ENCODE peak calls at places on chromosomes 16 and 17, in eight cellular contexts. T is WERI-Rb-1, U is prostate gland, V is heart left ventricle, R is aorta, J is hepatocyte, Z is body of pancreas, N is heart right ventricle. E is an unnamed sample.

GRCh38 chr17:81028506-81028858 is 6.5 kb upstream of the BAIAP2 start:
- DNase-seq in T (no peak), U (no peak), V (no peak), R (no peak), J (peak; percentile 5), Z (no peak), N (no peak), E (no peak)

GRCh38 chr17:47993964-47994363 is 23.1 kb downstream of the CDK5RAP3 start:
- DNase-seq in T (no peak), U (no peak), V (no peak), R (no peak), J (no peak), Z (peak; percentile 64), N (no peak), E (no peak)

GRCh38 chr17:67258836-67259468 is 14.0 kb upstream of the HELZ start:
- DNase-seq in T (no peak), U (no peak), V (no peak), R (no peak), J (no peak), Z (no peak), N (no peak), E (no peak)

GRCh38 chr16:88394426-88394825 is 11.7 kb downstream of the ZNF469 start:
- DNase-seq in T (no peak), U (no peak), V (no peak), R (no peak), J (no peak), Z (no peak), N (no peak), E (no peak)

GRCh38 chr16:81620796-81621195 is 158.3 kb upstream of the PLCG2 start:
- DNase-seq in T (no peak), U (no peak), V (no peak), R (no peak), J (no peak), Z (no peak), N (no peak), E (no peak)

GRCh38 chr17:78920528-78920927 is 4.7 kb downstream of the TIMP2 start:
- DNase-seq in T (no peak), U (no peak), V (no peak), R (no peak), J (no peak), Z (no peak), N (no peak), E (no peak)

GRCh38 chr16:85838876-85839585 is 39.5 kb downstream of the COX4I1 start:
- DNase-seq in T (no peak), U (no peak), V (no peak), R (peak; percentile 58), J (no peak), Z (no peak), N (no peak), E (no peak)

GRCh38 chr16:31331141-31331764 is 23.7 kb upstream of the ITGAX start:
- DNase-seq in T (no peak), U (no peak), V (no peak), R (no peak), J (no peak), Z (no peak), N (no peak), E (no peak)

GRCh38 chr17:7138800-7139381 is 24.3 kb upstream of the ASGR2 start:
- DNase-seq in T (no peak), U (no peak), V (no peak), R (no peak), J (no peak), Z (no peak), N (no peak), E (no peak)

GRCh38 chr17:30831257-30831656 is 509 bp upstream of the ATAD5 start:
- DNase-seq in T (no peak), U (no peak), V (no peak), R (no peak), J (peak; percentile 10), Z (no peak), N (no peak), E (no peak)

GRCh38 chr16:82263456-82264159 is 93.6 kb upstream of the MPHOSPH6 start:
- DNase-seq in T (peak; percentile 24), U (peak; percentile 69), V (peak; percentile 43), R (no peak), J (peak; percentile 77), Z (peak; percentile 55), N (peak; percentile 58), E (peak; percentile 9)

GRCh38 chr17:692116-692515 is 22.5 kb downstream of the VPS53 start:
- DNase-seq in T (no peak), U (no peak), V (no peak), R (no peak), J (no peak), Z (no peak), N (no peak), E (no peak)

GRCh38 chr16:4093495-4094137 is 22.6 kb downstream of the ADCY9 start:
- DNase-seq in T (no peak), U (no peak), V (no peak), R (peak; percentile 87), J (no peak), Z (no peak), N (peak; percentile 38), E (no peak)

GRCh38 chr16:57764341-57765159 is 29.0 kb downstream of the KATNB1 start:
- DNase-seq in T (peak; percentile 56), U (no peak), V (no peak), R (no peak), J (peak; percentile 62), Z (no peak), N (no peak), E (no peak)

GRCh38 chr17:35947156-35947585 is 3.7 kb upstream of the LYZL6 start:
- DNase-seq in T (peak; percentile 70), U (no peak), V (peak; percentile 19), R (no peak), J (peak; percentile 76), Z (peak; percentile 52), N (peak; percentile 32), E (no peak)

GRCh38 chr16:30948087-30948955 is 547 bp upstream of the ORAI3 start:
- DNase-seq in T (peak; percentile 86), U (peak; percentile 90), V (peak; percentile 88), R (peak; percentile 94), J (peak; percentile 99), Z (peak; percentile 93), N (peak; percentile 92), E (no peak)

GRCh38 chr16:22120440-22120839 is 28.1 kb downstream of the VWA3A start:
- DNase-seq in T (no peak), U (no peak), V (no peak), R (no peak), J (no peak), Z (no peak), N (no peak), E (no peak)

GRCh38 chr16:56547120-56547948 is 17.5 kb upstream of the MT4 start:
- DNase-seq in T (no peak), U (peak; percentile 24), V (no peak), R (no peak), J (peak; percentile 10), Z (no peak), N (no peak), E (peak; percentile 88)

GRCh38 chr17:15946611-15947120 is 1.7 kb downstream of the ADORA2B start:
- DNase-seq in T (no peak), U (no peak), V (no peak), R (peak; percentile 42), J (no peak), Z (no peak), N (no peak), E (no peak)

GRCh38 chr16:65667013-65667578 is 545.2 kb upstream of the CDH11 start:
- DNase-seq in T (peak; percentile 49), U (no peak), V (no peak), R (no peak), J (peak; percentile 50), Z (no peak), N (no peak), E (no peak)

GRCh38 chr16:79369796-79370195 is 230.7 kb downstream of the MAF start:
- DNase-seq in T (no peak), U (no peak), V (no peak), R (no peak), J (no peak), Z (no peak), N (no peak), E (no peak)

GRCh38 chr17:30554839-30555751 is 77.9 kb downstream of the GOSR1 start:
- DNase-seq in T (peak; percentile 27), U (no peak), V (no peak), R (peak; percentile 73), J (no peak), Z (no peak), N (no peak), E (no peak)

GRCh38 chr17:74465378-74466110 is 890 bp upstream of the CD300A start:
- DNase-seq in T (no peak), U (no peak), V (no peak), R (no peak), J (no peak), Z (no peak), N (no peak), E (no peak)
- H3K27ac ChIP-seq in T (no peak overlapping the region), U (no peak overlapping the region), V (peak overlapping the region; percentile 52), R (no peak overlapping the region), J (no peak overlapping the region), Z (no peak overlapping the region), N (no peak overlapping the region), E (no peak overlapping the region)

DNA sequence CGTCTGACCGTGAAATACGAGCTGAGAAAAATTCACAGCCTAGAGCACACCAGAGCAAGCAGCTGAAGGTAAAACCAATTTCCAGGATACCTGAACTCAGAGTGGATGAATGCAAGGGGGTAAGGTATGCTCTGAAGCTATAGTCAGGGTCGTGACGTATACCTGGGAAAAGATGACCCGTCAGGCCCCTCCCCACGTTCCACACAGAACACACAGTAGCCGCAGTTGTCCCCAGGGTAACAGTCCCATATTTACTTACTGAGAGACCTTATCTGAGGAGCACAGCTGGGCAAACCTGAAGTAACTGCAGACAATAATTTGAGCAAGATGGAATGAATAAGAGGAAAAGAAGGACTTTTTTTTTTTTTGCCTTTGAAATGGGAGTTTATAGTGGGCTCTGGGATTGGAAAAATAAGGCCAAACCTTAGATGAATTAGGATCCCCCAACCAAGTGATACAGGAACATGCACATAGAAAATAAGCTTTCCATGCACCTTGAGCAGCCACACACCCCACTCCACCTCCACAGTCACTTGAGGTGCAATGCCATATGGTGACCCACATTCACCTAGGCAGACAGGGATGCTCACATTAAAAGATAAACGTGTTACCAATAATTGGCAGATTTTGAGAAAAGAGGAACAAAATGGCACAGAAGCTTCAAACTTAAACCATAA is 38.0 kb downstream of the ABCA6 start:
- DNase-seq in T (no peak), U (no peak), V (no peak), R (no peak), J (peak; percentile 49), Z (peak; percentile 74), N (no peak), E (no peak)
- H3K27ac ChIP-seq in T (no peak overlapping the region), U (no peak overlapping the region), V (no peak overlapping the region), R (no peak overlapping the region), J (peak overlapping the region; percentile 36), Z (peak overlapping the region; percentile 8), N (no peak overlapping the region), E (no peak overlapping the region)

DNA sequence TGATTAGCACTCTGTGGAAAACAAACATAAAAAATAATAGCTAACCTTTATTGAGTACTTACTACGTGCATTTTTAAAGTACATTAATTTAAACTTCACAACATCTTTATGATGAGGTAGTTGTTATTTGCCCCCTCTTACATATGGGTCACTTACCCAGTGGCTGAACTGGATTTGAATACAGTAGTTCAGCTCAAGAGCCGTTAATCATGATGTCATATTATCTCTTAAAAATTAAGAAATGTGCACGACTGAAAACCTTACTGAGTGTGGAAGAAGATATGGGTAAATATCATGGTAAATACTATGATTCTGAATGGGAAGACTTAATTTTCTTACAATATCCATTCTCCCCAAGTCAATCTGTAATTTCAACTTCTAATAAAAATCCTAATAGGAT is 17.6 kb downstream of the NDEL1 start:
- DNase-seq in T (no peak), U (no peak), V (no peak), R (no peak), J (no peak), Z (no peak), N (no peak), E (no peak)
- H3K27ac ChIP-seq in T (no peak overlapping the region), U (no peak overlapping the region), V (no peak overlapping the region), R (no peak overlapping the region), J (no peak overlapping the region), Z (no peak overlapping the region), N (no peak overlapping the region), E (no peak overlapping the region)

GRCh38 chr16:2856686-2857450 is 1.1 kb downstream of the PRSS22 start:
- DNase-seq in T (no peak), U (no peak), V (no peak), R (no peak), J (no peak), Z (no peak), N (no peak), E (no peak)
- H3K27ac ChIP-seq in T (no peak overlapping the region), U (peak overlapping the region; percentile 86), V (no peak overlapping the region), R (no peak overlapping the region), J (peak overlapping the region; percentile 97), Z (peak overlapping the region; percentile 96), N (no peak overlapping the region), E (no peak overlapping the region)

E was measured in caudate nucleus.